ENCODE peak calls at places on chromosomes 2 and 18, in ten cellular contexts. K is IMR-90, O is ascending aorta, D is fibroblast of mammary gland, Y is mucosa of descending colon, S is left lung, P is GM12864, F is Calu3, L is foreskin fibroblast, Q is A549. V is an unnamed sample.

GRCh38 chr2:227402959-227403358 is 15.2 kb upstream of the SCYGR1 start:
- DNase-seq in K (no peak), O (peak), D (peak), Y (no peak), S (no peak), P (no peak), F (no peak), L (no peak), Q (no peak), V (no peak)

GRCh38 chr2:56801770-56802169 is 618.0 kb downstream of the CCDC85A start:
- DNase-seq in K (no peak), O (no peak), D (peak), Y (no peak), S (no peak), P (no peak), F (no peak), L (no peak), Q (no peak), V (peak)

GRCh38 chr2:14927021-14927564 is 294.6 kb downstream of the LRATD1 start:
- DNase-seq in K (no peak), O (no peak), D (no peak), Y (no peak), S (no peak), P (no peak), F (no peak), L (no peak), Q (no peak), V (no peak)

GRCh38 chr18:3966985-3967856 is 487.9 kb downstream of the DLGAP1 start:
- DNase-seq in K (peak), O (peak), D (peak), Y (no peak), S (no peak), P (no peak), F (peak), L (peak), Q (peak), V (peak)

GRCh38 chr2:230865324-230865765 is 603 bp downstream of the ITM2C start:
- DNase-seq in K (no peak), O (no peak), D (no peak), Y (no peak), S (no peak), P (no peak), F (no peak), L (peak), Q (no peak), V (no peak)

GRCh38 chr2:172412996-172413492 is 14.3 kb upstream of the ITGA6 start:
- DNase-seq in K (no peak), O (no peak), D (no peak), Y (no peak), S (no peak), P (no peak), F (no peak), L (no peak), Q (no peak), V (no peak)

GRCh38 chr2:206937519-206937918 is 1.8 kb upstream of the CPO start:
- DNase-seq in K (no peak), O (no peak), D (no peak), Y (no peak), S (no peak), P (peak), F (no peak), L (no peak), Q (no peak), V (no peak)

GRCh38 chr18:12234451-12235190 is 19.5 kb upstream of the CIDEA start:
- DNase-seq in K (no peak), O (no peak), D (no peak), Y (no peak), S (no peak), P (no peak), F (no peak), L (no peak), Q (no peak), V (no peak)

GRCh38 chr2:65273344-65273743 is 45.7 kb downstream of the ACTR2 start:
- DNase-seq in K (no peak), O (no peak), D (no peak), Y (no peak), S (no peak), P (no peak), F (no peak), L (no peak), Q (no peak), V (no peak)

GRCh38 chr2:98474979-98475632 is 30.4 kb downstream of the INPP4A start:
- DNase-seq in K (no peak), O (no peak), D (no peak), Y (no peak), S (no peak), P (no peak), F (no peak), L (no peak), Q (no peak), V (no peak)

GRCh38 chr2:165827921-165828276 is 33.9 kb upstream of the GALNT3 start:
- DNase-seq in K (peak), O (no peak), D (no peak), Y (no peak), S (no peak), P (no peak), F (no peak), L (peak), Q (no peak), V (no peak)

GRCh38 chr18:48554610-48555400 is 16.0 kb downstream of the CTIF start:
- DNase-seq in K (no peak), O (no peak), D (no peak), Y (no peak), S (no peak), P (no peak), F (no peak), L (no peak), Q (no peak), V (no peak)

GRCh38 chr2:171550613-171551012 is 28.3 kb downstream of the CYBRD1 start:
- DNase-seq in K (peak), O (no peak), D (no peak), Y (no peak), S (no peak), P (no peak), F (no peak), L (no peak), Q (no peak), V (no peak)

GRCh38 chr2:219272995-219273394 is 6.2 kb upstream of the DNAJB2 start:
- DNase-seq in K (no peak), O (no peak), D (no peak), Y (no peak), S (no peak), P (no peak), F (no peak), L (peak), Q (no peak), V (no peak)

GRCh38 chr18:75208836-75209128 is 157 bp downstream of the PTGR3 start:
- DNase-seq in K (no peak), O (peak), D (no peak), Y (peak), S (peak), P (no peak), F (no peak), L (no peak), Q (no peak), V (no peak)

GRCh38 chr2:179974743-179975142 is 32.4 kb downstream of the CWC22 start:
- DNase-seq in K (no peak), O (no peak), D (no peak), Y (no peak), S (no peak), P (no peak), F (no peak), L (peak), Q (no peak), V (no peak)

GRCh38 chr2:46053502-46054094 is 243.6 kb upstream of the EPAS1 start:
- DNase-seq in K (no peak), O (no peak), D (no peak), Y (no peak), S (no peak), P (no peak), F (no peak), L (no peak), Q (no peak), V (no peak)

GRCh38 chr2:46047280-46047679 is 249.9 kb upstream of the EPAS1 start:
- DNase-seq in K (peak), O (no peak), D (no peak), Y (no peak), S (no peak), P (no peak), F (no peak), L (peak), Q (no peak), V (no peak)

GRCh38 chr2:46051103-46051502 is 246.1 kb upstream of the EPAS1 start:
- DNase-seq in K (no peak), O (no peak), D (no peak), Y (no peak), S (no peak), P (no peak), F (no peak), L (no peak), Q (no peak), V (no peak)

GRCh38 chr2:46050027-46050426 is 247.2 kb upstream of the EPAS1 start:
- DNase-seq in K (no peak), O (no peak), D (no peak), Y (no peak), S (no peak), P (no peak), F (no peak), L (no peak), Q (no peak), V (no peak)

DNA sequence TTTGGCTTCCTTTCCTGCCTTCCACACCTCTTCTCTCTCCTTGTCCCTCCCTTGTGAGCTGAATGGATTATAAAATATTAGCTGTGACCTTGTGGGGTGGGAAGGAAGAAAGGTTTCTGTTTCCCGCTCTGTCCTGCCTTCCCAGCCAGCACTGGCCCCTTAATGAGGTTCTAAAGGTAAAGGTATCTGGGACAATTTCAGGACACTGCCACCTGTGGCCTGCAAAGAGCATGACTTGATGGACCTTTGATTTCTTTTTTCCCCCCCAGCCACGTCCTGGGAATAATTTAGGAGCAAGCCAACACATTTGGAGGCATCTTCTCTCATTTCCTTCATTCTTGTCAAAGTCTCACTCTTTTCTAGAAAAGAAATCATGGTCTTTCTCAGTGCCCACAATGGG is 246.7 kb upstream of the EPAS1 start:
- DNase-seq in K (no peak), O (no peak), D (no peak), Y (no peak), S (no peak), P (no peak), F (no peak), L (no peak), Q (no peak), V (no peak)
- TF ChIP-seq CTCF in K (no peak), O (no peak), D (no peak), Y (no peak), S (no peak), P (no peak), F (no peak), L (no peak), Q (no peak), V (no peak)

GRCh38 chr2:26078939-26079338 is 45.1 kb downstream of the RAB10 start:
- DNase-seq in K (no peak), O (no peak), D (no peak), Y (no peak), S (no peak), P (no peak), F (no peak), L (no peak), Q (no peak), V (no peak)
- TF ChIP-seq CTCF in K (no peak), O (no peak), D (no peak), Y (no peak), S (no peak), P (no peak), F (no peak), L (no peak), Q (no peak), V (no peak)

GRCh38 chr2:3179626-3180025 is 198.0 kb downstream of the EIPR1 start:
- DNase-seq in K (no peak), O (no peak), D (no peak), Y (no peak), S (no peak), P (no peak), F (no peak), L (no peak), Q (no peak), V (no peak)
- TF ChIP-seq CTCF in K (no peak), O (no peak), D (no peak), Y (no peak), S (no peak), P (no peak), F (no peak), L (no peak), Q (no peak), V (no peak)

DNA sequence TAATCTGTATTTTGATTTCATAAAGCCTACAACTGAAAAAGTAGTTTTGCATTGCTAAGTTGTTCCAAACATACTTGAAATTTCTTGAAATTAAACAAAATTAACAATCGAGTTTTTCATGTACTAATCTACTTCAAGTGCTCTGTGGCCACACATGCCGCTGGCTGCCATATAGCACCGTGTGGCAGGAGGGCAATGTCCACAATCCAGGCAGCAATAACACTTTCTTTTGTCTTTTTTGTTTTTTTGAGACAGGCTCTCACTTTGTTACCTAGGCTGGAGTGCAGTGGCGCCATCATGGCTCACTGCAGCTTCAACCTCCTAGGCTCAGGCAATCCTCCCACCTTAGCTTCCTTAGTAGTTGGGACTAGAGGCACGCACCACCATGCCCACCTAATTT is 36.1 kb downstream of the SAP130 start:
- DNase-seq in K (no peak), O (no peak), D (no peak), Y (no peak), S (no peak), P (no peak), F (no peak), L (no peak), Q (no peak), V (no peak)
- TF ChIP-seq CTCF in K (no peak), O (no peak), D (no peak), Y (no peak), S (no peak), P (no peak), F (no peak), L (no peak), Q (no peak), V (no peak)

DNA sequence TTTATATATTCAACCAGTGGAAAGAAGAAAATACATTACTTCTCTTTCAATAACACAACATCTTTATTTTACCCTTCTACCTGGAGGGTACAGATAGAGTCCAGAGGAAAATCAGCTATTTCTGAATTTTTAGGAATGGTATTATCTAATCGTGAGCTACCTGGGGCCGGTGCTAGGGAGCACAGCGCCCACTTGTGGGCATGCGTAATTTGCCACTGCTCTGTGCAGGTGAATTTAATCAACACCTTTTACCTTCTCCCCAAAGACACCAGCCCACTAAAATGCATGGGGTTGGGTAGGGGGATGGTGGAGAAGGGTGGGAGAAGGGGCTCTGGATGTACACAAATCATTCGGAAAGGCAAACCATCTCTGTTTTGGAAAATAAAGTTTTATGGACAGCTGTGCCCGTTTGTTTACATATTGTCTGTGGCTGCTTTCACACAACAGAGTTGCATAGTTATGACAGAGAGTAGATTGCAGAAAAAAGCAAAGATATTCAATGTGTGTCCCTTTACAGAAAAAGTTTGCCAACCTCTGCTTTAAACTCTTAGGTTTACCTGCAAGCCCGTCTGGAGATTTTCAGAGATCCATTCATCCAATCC is 51.5 kb upstream of the DCC start:
- DNase-seq in K (no peak), O (no peak), D (no peak), Y (no peak), S (peak), P (peak), F (peak), L (peak), Q (no peak), V (no peak)
- TF ChIP-seq CTCF in K (peak), O (no peak), D (peak), Y (peak), S (peak), P (peak), F (peak), L (no peak), Q (peak), V (peak)